ENCODE peak calls at places on chromosomes 6 and 20, in nine cellular contexts. One of them, this sample, is unnamed.

GRCh38 chr20:33864324-33864963 is 53.3 kb downstream of the CHMP4B start:
- DNase-seq in IMR-90: no peak
- DNase-seq in GM23248: no peak
- DNase-seq in stomach: no peak
- DNase-seq in astrocyte: no peak
- DNase-seq in fibroblast of lung: no peak
- DNase-seq in mesendoderm: no peak
- DNase-seq in effector memory CD4-positive, alpha-beta T cell: no peak
- DNase-seq in CD4-positive, alpha-beta memory T cell: no peak
- DNase-seq in this sample: peak; percentile 30

GRCh38 chr6:4356899-4357659 is 221.7 kb upstream of the ECI2 start:
- DNase-seq in IMR-90: no peak
- DNase-seq in GM23248: no peak
- DNase-seq in stomach: peak; percentile 13
- DNase-seq in astrocyte: no peak
- DNase-seq in fibroblast of lung: peak; percentile 32
- DNase-seq in mesendoderm: no peak
- DNase-seq in effector memory CD4-positive, alpha-beta T cell: no peak
- DNase-seq in CD4-positive, alpha-beta memory T cell: no peak
- DNase-seq in this sample: no peak

GRCh38 chr20:3728354-3728753 is 4.1 kb upstream of the HSPA12B start:
- DNase-seq in IMR-90: no peak
- DNase-seq in GM23248: no peak
- DNase-seq in stomach: no peak
- DNase-seq in astrocyte: no peak
- DNase-seq in fibroblast of lung: no peak
- DNase-seq in mesendoderm: no peak
- DNase-seq in effector memory CD4-positive, alpha-beta T cell: no peak
- DNase-seq in CD4-positive, alpha-beta memory T cell: no peak
- DNase-seq in this sample: no peak

GRCh38 chr6:4962905-4963304 is 40.9 kb downstream of the RPP40 start:
- DNase-seq in IMR-90: no peak
- DNase-seq in GM23248: peak; percentile 23
- DNase-seq in stomach: no peak
- DNase-seq in astrocyte: no peak
- DNase-seq in fibroblast of lung: no peak
- DNase-seq in mesendoderm: no peak
- DNase-seq in effector memory CD4-positive, alpha-beta T cell: no peak
- DNase-seq in CD4-positive, alpha-beta memory T cell: no peak
- DNase-seq in this sample: no peak

GRCh38 chr6:30150671-30151395 is 10.2 kb downstream of the TRIM10 start:
- DNase-seq in IMR-90: peak; percentile 8
- DNase-seq in GM23248: peak; percentile 30
- DNase-seq in stomach: no peak
- DNase-seq in astrocyte: peak; percentile 76
- DNase-seq in fibroblast of lung: peak; percentile 82
- DNase-seq in mesendoderm: no peak
- DNase-seq in effector memory CD4-positive, alpha-beta T cell: no peak
- DNase-seq in CD4-positive, alpha-beta memory T cell: no peak
- DNase-seq in this sample: no peak

GRCh38 chr6:167778497-167779122 is 48.1 kb upstream of the AFDN start:
- DNase-seq in IMR-90: no peak
- DNase-seq in GM23248: no peak
- DNase-seq in stomach: peak; percentile 85
- DNase-seq in astrocyte: no peak
- DNase-seq in fibroblast of lung: no peak
- DNase-seq in mesendoderm: no peak
- DNase-seq in effector memory CD4-positive, alpha-beta T cell: no peak
- DNase-seq in CD4-positive, alpha-beta memory T cell: no peak
- DNase-seq in this sample: no peak

GRCh38 chr6:5128351-5128750 is 43.2 kb downstream of the PPP1R3G start:
- DNase-seq in IMR-90: no peak
- DNase-seq in GM23248: no peak
- DNase-seq in stomach: no peak
- DNase-seq in astrocyte: no peak
- DNase-seq in fibroblast of lung: no peak
- DNase-seq in mesendoderm: no peak
- DNase-seq in effector memory CD4-positive, alpha-beta T cell: no peak
- DNase-seq in CD4-positive, alpha-beta memory T cell: no peak
- DNase-seq in this sample: no peak

GRCh38 chr6:27940766-27941165 is 16.3 kb upstream of the OR2B6 start:
- DNase-seq in IMR-90: peak; percentile 1
- DNase-seq in GM23248: peak; percentile 2
- DNase-seq in stomach: no peak
- DNase-seq in astrocyte: no peak
- DNase-seq in fibroblast of lung: no peak
- DNase-seq in mesendoderm: no peak
- DNase-seq in effector memory CD4-positive, alpha-beta T cell: no peak
- DNase-seq in CD4-positive, alpha-beta memory T cell: no peak
- DNase-seq in this sample: no peak

GRCh38 chr6:116451916-116452315 is 9.3 kb upstream of the CALHM6 start:
- DNase-seq in IMR-90: no peak
- DNase-seq in GM23248: no peak
- DNase-seq in stomach: no peak
- DNase-seq in astrocyte: no peak
- DNase-seq in fibroblast of lung: no peak
- DNase-seq in mesendoderm: no peak
- DNase-seq in effector memory CD4-positive, alpha-beta T cell: no peak
- DNase-seq in CD4-positive, alpha-beta memory T cell: no peak
- DNase-seq in this sample: no peak

GRCh38 chr6:37308084-37308817 is 45.5 kb upstream of the RNF8 start:
- DNase-seq in IMR-90: peak; percentile 76
- DNase-seq in GM23248: peak; percentile 55
- DNase-seq in stomach: no peak
- DNase-seq in astrocyte: peak; percentile 73
- DNase-seq in fibroblast of lung: peak; percentile 78
- DNase-seq in mesendoderm: no peak
- DNase-seq in effector memory CD4-positive, alpha-beta T cell: no peak
- DNase-seq in CD4-positive, alpha-beta memory T cell: no peak
- DNase-seq in this sample: no peak

GRCh38 chr6:73452107-73452461 is at the start of gene CGAS:
- DNase-seq in IMR-90: peak; percentile 62
- DNase-seq in GM23248: peak; percentile 83
- DNase-seq in stomach: peak; percentile 74
- DNase-seq in astrocyte: peak; percentile 20
- DNase-seq in fibroblast of lung: peak; percentile 50
- DNase-seq in mesendoderm: peak; percentile 69
- DNase-seq in effector memory CD4-positive, alpha-beta T cell: peak; percentile 76
- DNase-seq in CD4-positive, alpha-beta memory T cell: peak; percentile 86
- DNase-seq in this sample: no peak

GRCh38 chr6:85186546-85187170 is 263.2 kb upstream of the NT5E start:
- DNase-seq in IMR-90: peak; percentile 15
- DNase-seq in GM23248: peak; percentile 76
- DNase-seq in stomach: no peak
- DNase-seq in astrocyte: no peak
- DNase-seq in fibroblast of lung: no peak
- DNase-seq in mesendoderm: no peak
- DNase-seq in effector memory CD4-positive, alpha-beta T cell: no peak
- DNase-seq in CD4-positive, alpha-beta memory T cell: no peak
- DNase-seq in this sample: no peak

DNA sequence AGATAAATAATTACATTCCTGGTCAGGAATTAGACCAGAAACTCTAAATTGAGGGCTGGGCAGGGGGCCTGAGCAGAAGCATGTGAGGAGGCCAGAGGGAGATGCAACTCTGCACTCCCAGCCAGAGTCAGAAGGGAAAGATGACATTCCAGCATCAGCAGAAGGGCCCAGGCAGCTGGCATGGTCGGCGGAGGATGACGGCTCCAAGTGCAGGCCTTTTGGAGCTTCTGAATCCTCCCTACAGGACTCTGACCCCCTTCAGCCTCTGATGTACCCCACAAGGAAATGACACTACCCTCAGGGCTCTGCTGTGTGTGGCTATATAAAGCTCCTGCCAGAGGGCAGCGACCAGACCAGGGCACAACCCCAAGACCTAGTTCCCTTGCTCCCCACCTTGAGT is 1.9 kb downstream of the LRFN2 start:
- DNase-seq in IMR-90: no peak
- DNase-seq in GM23248: no peak
- DNase-seq in stomach: no peak
- DNase-seq in astrocyte: no peak
- DNase-seq in fibroblast of lung: no peak
- DNase-seq in mesendoderm: peak; percentile 9
- DNase-seq in effector memory CD4-positive, alpha-beta T cell: no peak
- DNase-seq in CD4-positive, alpha-beta memory T cell: no peak
- DNase-seq in this sample: no peak
- H3K27me3 ChIP-seq in IMR-90: peaks cover 32% of the 10 kb centered on the region
- H3K27me3 ChIP-seq in GM23248: peaks cover 32% of the 10 kb centered on the region
- H3K27me3 ChIP-seq in stomach: no peaks in the 10 kb centered on the region
- H3K27me3 ChIP-seq in astrocyte: peaks cover 29% of the 10 kb centered on the region
- H3K27me3 ChIP-seq in fibroblast of lung: peaks cover 4% of the 10 kb centered on the region
- H3K27me3 ChIP-seq in mesendoderm: peaks cover 7% of the 10 kb centered on the region
- H3K27me3 ChIP-seq in effector memory CD4-positive, alpha-beta T cell: peaks cover 8% of the 10 kb centered on the region
- H3K27me3 ChIP-seq in CD4-positive, alpha-beta memory T cell: no peaks in the 10 kb centered on the region
- H3K27me3 ChIP-seq in this sample: no peaks in the 10 kb centered on the region

DNA sequence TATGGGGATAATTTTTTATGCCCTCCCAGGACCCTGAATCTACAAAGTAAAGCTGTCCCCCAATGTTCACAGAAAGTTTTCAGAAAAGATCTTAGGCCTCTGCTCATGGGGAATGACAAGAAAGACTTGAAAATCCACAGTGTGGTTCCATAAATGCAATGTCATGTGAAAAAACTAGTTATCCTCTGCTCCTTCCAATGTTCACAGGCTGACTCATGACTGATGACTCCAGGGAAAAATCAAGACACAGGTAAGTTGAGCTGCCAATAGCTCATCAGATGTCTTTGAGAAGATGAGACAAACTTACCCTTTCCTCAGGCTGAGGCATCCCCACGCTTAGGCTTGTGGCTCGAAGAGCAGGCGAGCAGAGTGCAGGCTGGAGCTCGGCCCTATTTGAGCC is 14.8 kb upstream of the BCLAF1 start:
- DNase-seq in IMR-90: no peak
- DNase-seq in GM23248: no peak
- DNase-seq in stomach: no peak
- DNase-seq in astrocyte: no peak
- DNase-seq in fibroblast of lung: no peak
- DNase-seq in mesendoderm: no peak
- DNase-seq in effector memory CD4-positive, alpha-beta T cell: no peak
- DNase-seq in CD4-positive, alpha-beta memory T cell: no peak
- DNase-seq in this sample: no peak
- H3K4me3 ChIP-seq in IMR-90: no peak overlapping the region
- H3K4me3 ChIP-seq in GM23248: no peak overlapping the region
- H3K4me3 ChIP-seq in stomach: no peak overlapping the region
- H3K4me3 ChIP-seq in astrocyte: no peak overlapping the region
- H3K4me3 ChIP-seq in fibroblast of lung: no peak overlapping the region
- H3K4me3 ChIP-seq in mesendoderm: no peak overlapping the region
- H3K4me3 ChIP-seq in effector memory CD4-positive, alpha-beta T cell: no peak overlapping the region
- H3K4me3 ChIP-seq in CD4-positive, alpha-beta memory T cell: no peak overlapping the region
- H3K4me3 ChIP-seq in this sample: no peak overlapping the region

GRCh38 chr20:61773926-61774587 is 291.6 kb downstream of the TAF4 start:
- DNase-seq in IMR-90: no peak
- DNase-seq in GM23248: no peak
- DNase-seq in stomach: no peak
- DNase-seq in astrocyte: no peak
- DNase-seq in fibroblast of lung: no peak
- DNase-seq in mesendoderm: no peak
- DNase-seq in effector memory CD4-positive, alpha-beta T cell: no peak
- DNase-seq in CD4-positive, alpha-beta memory T cell: no peak
- DNase-seq in this sample: no peak

GRCh38 chr20:61768926-61769832 is 296.5 kb downstream of the TAF4 start:
- DNase-seq in IMR-90: no peak
- DNase-seq in GM23248: no peak
- DNase-seq in stomach: no peak
- DNase-seq in astrocyte: no peak
- DNase-seq in fibroblast of lung: no peak
- DNase-seq in mesendoderm: no peak
- DNase-seq in effector memory CD4-positive, alpha-beta T cell: no peak
- DNase-seq in CD4-positive, alpha-beta memory T cell: no peak
- DNase-seq in this sample: no peak

GRCh38 chr20:61770203-61770602 is 295.5 kb downstream of the TAF4 start:
- DNase-seq in IMR-90: no peak
- DNase-seq in GM23248: no peak
- DNase-seq in stomach: no peak
- DNase-seq in astrocyte: no peak
- DNase-seq in fibroblast of lung: no peak
- DNase-seq in mesendoderm: no peak
- DNase-seq in effector memory CD4-positive, alpha-beta T cell: no peak
- DNase-seq in CD4-positive, alpha-beta memory T cell: no peak
- DNase-seq in this sample: no peak

GRCh38 chr20:61773081-61773631 is 292.5 kb downstream of the TAF4 start:
- DNase-seq in IMR-90: no peak
- DNase-seq in GM23248: no peak
- DNase-seq in stomach: no peak
- DNase-seq in astrocyte: no peak
- DNase-seq in fibroblast of lung: no peak
- DNase-seq in mesendoderm: no peak
- DNase-seq in effector memory CD4-positive, alpha-beta T cell: no peak
- DNase-seq in CD4-positive, alpha-beta memory T cell: no peak
- DNase-seq in this sample: no peak

GRCh38 chr20:61771805-61772350 is 293.8 kb downstream of the TAF4 start:
- DNase-seq in IMR-90: no peak
- DNase-seq in GM23248: no peak
- DNase-seq in stomach: no peak
- DNase-seq in astrocyte: no peak
- DNase-seq in fibroblast of lung: no peak
- DNase-seq in mesendoderm: no peak
- DNase-seq in effector memory CD4-positive, alpha-beta T cell: no peak
- DNase-seq in CD4-positive, alpha-beta memory T cell: no peak
- DNase-seq in this sample: no peak
- H3K27me3 ChIP-seq in IMR-90: no peaks in the 10 kb centered on the region
- H3K27me3 ChIP-seq in GM23248: no peaks in the 10 kb centered on the region
- H3K27me3 ChIP-seq in stomach: no peaks in the 10 kb centered on the region
- H3K27me3 ChIP-seq in astrocyte: no peaks in the 10 kb centered on the region
- H3K27me3 ChIP-seq in fibroblast of lung: no peaks in the 10 kb centered on the region
- H3K27me3 ChIP-seq in mesendoderm: no peaks in the 10 kb centered on the region
- H3K27me3 ChIP-seq in effector memory CD4-positive, alpha-beta T cell: no peaks in the 10 kb centered on the region
- H3K27me3 ChIP-seq in CD4-positive, alpha-beta memory T cell: no peaks in the 10 kb centered on the region
- H3K27me3 ChIP-seq in this sample: peaks cover 89% of the 10 kb centered on the region

GRCh38 chr6:45447005-45447404 is 69.3 kb upstream of the SUPT3H start:
- DNase-seq in IMR-90: no peak
- DNase-seq in GM23248: no peak
- DNase-seq in stomach: no peak
- DNase-seq in astrocyte: no peak
- DNase-seq in fibroblast of lung: no peak
- DNase-seq in mesendoderm: no peak
- DNase-seq in effector memory CD4-positive, alpha-beta T cell: no peak
- DNase-seq in CD4-positive, alpha-beta memory T cell: no peak
- DNase-seq in this sample: no peak
- H3K4me3 ChIP-seq in IMR-90: no peak overlapping the region
- H3K4me3 ChIP-seq in GM23248: no peak overlapping the region
- H3K4me3 ChIP-seq in stomach: no peak overlapping the region
- H3K4me3 ChIP-seq in astrocyte: no peak overlapping the region
- H3K4me3 ChIP-seq in fibroblast of lung: no peak overlapping the region
- H3K4me3 ChIP-seq in mesendoderm: no peak overlapping the region
- H3K4me3 ChIP-seq in effector memory CD4-positive, alpha-beta T cell: no peak overlapping the region
- H3K4me3 ChIP-seq in CD4-positive, alpha-beta memory T cell: no peak overlapping the region
- H3K4me3 ChIP-seq in this sample: no peak overlapping the region

GRCh38 chr20:2320813-2321658 is 25.2 kb downstream of the TGM3 start:
- DNase-seq in IMR-90: no peak
- DNase-seq in GM23248: no peak
- DNase-seq in stomach: no peak
- DNase-seq in astrocyte: no peak
- DNase-seq in fibroblast of lung: no peak
- DNase-seq in mesendoderm: no peak
- DNase-seq in effector memory CD4-positive, alpha-beta T cell: no peak
- DNase-seq in CD4-positive, alpha-beta memory T cell: no peak
- DNase-seq in this sample: no peak
- H3K27me3 ChIP-seq in IMR-90: no peaks in the 10 kb centered on the region
- H3K27me3 ChIP-seq in GM23248: no peaks in the 10 kb centered on the region
- H3K27me3 ChIP-seq in stomach: no peaks in the 10 kb centered on the region
- H3K27me3 ChIP-seq in astrocyte: peaks cover 9% of the 10 kb centered on the region
- H3K27me3 ChIP-seq in fibroblast of lung: no peaks in the 10 kb centered on the region
- H3K27me3 ChIP-seq in mesendoderm: no peaks in the 10 kb centered on the region
- H3K27me3 ChIP-seq in effector memory CD4-positive, alpha-beta T cell: no peaks in the 10 kb centered on the region
- H3K27me3 ChIP-seq in CD4-positive, alpha-beta memory T cell: no peaks in the 10 kb centered on the region
- H3K27me3 ChIP-seq in this sample: no peaks in the 10 kb centered on the region

This sample was measured in WERI-Rb-1.